ENCODE peak calls at places on chromosomes 4 and X, in four cellular contexts. I is CD4-positive, alpha-beta T cell; Q is brain microvascular endothelial cell; N is testis. K is an unnamed sample.
A peak's percentile ranks its signal among the peaks of the same experiment; 100 is the strongest.

GRCh38 chr4:86582453-86582852 is 11.7 kb upstream of the PTPN13 start:
- DNase-seq in I (no peak), Q (no peak), N (no peak), K (no peak)

GRCh38 chr4:140151700-140152014 is 2.3 kb downstream of the MAML3 start:
- DNase-seq in I (peak; percentile 58), Q (peak; percentile 87), N (peak; percentile 94), K (no peak)

GRCh38 chr4:185211035-185211434 is 1.6 kb downstream of the SNX25 start:
- DNase-seq in I (no peak), Q (no peak), N (peak; percentile 57), K (no peak)

GRCh38 chr4:64385177-64385549 is 24.1 kb downstream of the TECRL start:
- DNase-seq in I (no peak), Q (no peak), N (no peak), K (peak; percentile 34)

GRCh38 chrX:44003975-44004374 is 30.8 kb upstream of the NDP start:
- DNase-seq in I (no peak), Q (no peak), N (no peak), K (no peak)

GRCh38 chrX:129523076-129524055 is at the start of gene SMARCA1:
- DNase-seq in I (no peak), Q (peak; percentile 37), N (peak; percentile 85), K (peak; percentile 77)

GRCh38 chr4:73434311-73434710 is 1.7 kb upstream of the AFP start:
- DNase-seq in I (no peak), Q (no peak), N (no peak), K (no peak)

GRCh38 chr4:86554641-86555040 is 39.5 kb upstream of the PTPN13 start:
- DNase-seq in I (no peak), Q (no peak), N (no peak), K (no peak)

GRCh38 chrX:44264936-44265335 is 78.5 kb downstream of the EFHC2 start:
- DNase-seq in I (no peak), Q (no peak), N (no peak), K (no peak)

GRCh38 chr4:8337083-8337482 is 67.5 kb downstream of the HTRA3 start:
- DNase-seq in I (no peak), Q (no peak), N (no peak), K (no peak)

GRCh38 chrX:47572773-47573333 is 9.4 kb upstream of the TIMP1 start:
- DNase-seq in I (no peak), Q (no peak), N (no peak), K (no peak)

GRCh38 chr4:133156096-133156495 is 7.0 kb downstream of the PCDH10 start:
- DNase-seq in I (no peak), Q (no peak), N (no peak), K (peak; percentile 39)

GRCh38 chrX:20455001-20455400 is 188.3 kb upstream of the RPS6KA3 start:
- DNase-seq in I (no peak), Q (no peak), N (no peak), K (no peak)

GRCh38 chr4:727576-727975 is 21.9 kb downstream of the PCGF3 start:
- DNase-seq in I (no peak), Q (no peak), N (no peak), K (no peak)

GRCh38 chrX:78886550-78886949 is 58.6 kb upstream of the P2RY10 start:
- DNase-seq in I (no peak), Q (no peak), N (no peak), K (no peak)

GRCh38 chrX:77900688-77901087 is 1.4 kb downstream of the COX7B start:
- DNase-seq in I (no peak), Q (no peak), N (no peak), K (no peak)

GRCh38 chr4:109266236-109266635 is 36.2 kb downstream of the COL25A1 start:
- DNase-seq in I (no peak), Q (no peak), N (no peak), K (no peak)

DNA sequence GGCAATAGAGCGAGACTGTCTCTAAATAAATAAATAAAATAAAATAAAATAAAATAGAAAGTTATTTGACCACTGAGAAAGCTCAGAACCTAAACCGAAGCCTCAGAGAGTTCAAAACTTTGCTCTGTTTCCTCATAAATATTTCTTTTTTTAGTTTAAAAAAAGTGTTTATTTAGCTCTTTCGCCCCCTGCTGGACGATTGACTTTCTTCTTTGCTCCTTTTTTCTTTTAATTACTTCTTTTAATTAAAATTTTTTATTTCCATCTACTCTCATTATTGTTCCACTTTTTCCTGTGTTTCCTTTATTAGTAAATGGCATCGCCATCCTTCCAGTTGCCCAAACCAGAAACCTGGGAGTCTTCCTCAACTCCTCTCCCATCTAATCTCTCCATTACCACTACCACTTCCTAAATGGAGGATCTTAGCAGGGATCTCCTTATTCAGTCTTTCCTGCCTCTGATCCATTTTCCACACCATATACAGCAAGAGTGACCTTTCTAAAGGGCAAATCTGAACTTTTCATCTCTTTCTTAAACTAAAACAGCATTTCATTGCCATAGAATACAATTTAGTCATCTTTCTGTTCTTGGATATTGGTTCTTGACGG is 728 bp upstream of the IL13RA2 start:
- DNase-seq in I (no peak), Q (no peak), N (peak; percentile 22), K (no peak)
- TF ChIP-seq CTCF in I (no peak), Q (peak; percentile 32), N (peak; percentile 50), K (peak; percentile 76)

GRCh38 chrX:24515447-24515846 is 50.4 kb downstream of the PDK3 start:
- DNase-seq in I (no peak), Q (peak; percentile 5), N (peak; percentile 36), K (no peak)
- TF ChIP-seq CTCF in I (no peak), Q (peak; percentile 43), N (peak; percentile 14), K (peak; percentile 69)

DNA sequence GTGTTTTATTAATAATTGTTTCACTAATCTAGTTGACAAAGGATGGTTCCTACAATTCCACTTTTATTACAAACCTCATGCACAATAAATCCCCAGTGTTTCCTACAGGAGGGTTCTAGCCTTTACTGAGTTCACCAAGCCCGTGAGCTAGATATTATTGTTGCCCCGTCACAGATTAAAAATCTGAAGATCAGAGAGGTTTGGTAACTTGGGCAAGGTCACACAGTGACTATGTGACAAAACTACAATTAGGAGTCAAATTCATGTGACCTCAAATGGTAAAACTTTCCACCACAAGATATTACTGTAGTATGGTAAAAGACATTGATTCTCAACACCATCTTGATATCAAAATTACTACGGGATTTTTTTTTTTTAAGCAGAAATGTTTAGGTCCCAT is 124.6 kb downstream of the BTC start:
- DNase-seq in I (no peak), Q (no peak), N (no peak), K (no peak)
- TF ChIP-seq CTCF in I (no peak), Q (no peak), N (no peak), K (no peak)

DNA sequence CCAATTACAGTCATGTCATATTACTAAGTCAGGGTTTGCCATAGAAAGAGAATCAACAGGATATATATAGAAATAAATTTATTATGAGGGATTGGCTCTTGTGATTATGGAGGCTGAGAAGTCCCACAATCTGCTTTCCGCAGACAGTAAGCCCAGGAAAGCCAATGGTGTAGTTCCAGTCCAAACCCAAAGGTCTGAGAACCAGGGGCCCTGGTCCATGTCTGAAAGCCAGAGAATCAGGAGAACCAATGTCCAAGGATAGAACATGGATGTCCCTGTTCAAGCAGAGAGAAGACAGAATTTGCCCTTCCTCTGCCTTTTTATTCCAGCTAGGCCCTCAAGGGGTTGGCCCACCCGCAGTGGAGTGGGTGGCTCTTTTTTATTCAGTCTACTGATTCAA is 25.6 kb downstream of the FABP2 start:
- DNase-seq in I (no peak), Q (no peak), N (no peak), K (no peak)
- TF ChIP-seq CTCF in I (no peak), Q (no peak), N (no peak), K (no peak)

GRCh38 chr4:10163296-10163695 is 46.7 kb upstream of the WDR1 start:
- DNase-seq in I (no peak), Q (no peak), N (no peak), K (no peak)

GRCh38 chr4:10167201-10167600 is 50.6 kb upstream of the WDR1 start:
- DNase-seq in I (no peak), Q (no peak), N (no peak), K (no peak)

GRCh38 chr4:10161840-10162239 is 45.2 kb upstream of the WDR1 start:
- DNase-seq in I (peak; percentile 4), Q (no peak), N (no peak), K (no peak)

GRCh38 chr4:10162341-10163000 is 45.9 kb upstream of the WDR1 start:
- DNase-seq in I (no peak), Q (no peak), N (no peak), K (no peak)

DNA sequence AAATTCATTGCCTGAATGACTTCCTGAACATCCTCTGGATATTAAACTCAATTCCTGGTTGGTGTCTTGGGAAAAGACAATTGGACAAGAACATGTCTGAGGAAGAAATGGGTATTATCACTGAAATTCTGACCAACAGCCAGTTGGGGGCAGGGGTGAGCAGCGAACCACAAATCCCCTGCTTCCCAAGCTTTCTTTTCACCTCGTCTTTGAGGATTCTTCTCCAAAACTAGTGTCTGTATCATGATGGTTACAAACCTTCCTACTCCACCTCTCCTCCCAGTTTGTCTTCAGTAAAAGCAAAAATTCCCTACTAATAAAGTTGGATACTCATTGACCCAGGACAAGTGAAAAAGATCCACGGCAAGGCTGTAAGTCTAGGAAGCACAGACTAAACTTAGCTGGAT is 48.3 kb upstream of the WDR1 start:
- DNase-seq in I (no peak), Q (peak; percentile 24), N (peak; percentile 50), K (no peak)
- TF ChIP-seq CTCF in I (peak; percentile 61), Q (peak; percentile 73), N (peak; percentile 41), K (peak; percentile 79)

DNA sequence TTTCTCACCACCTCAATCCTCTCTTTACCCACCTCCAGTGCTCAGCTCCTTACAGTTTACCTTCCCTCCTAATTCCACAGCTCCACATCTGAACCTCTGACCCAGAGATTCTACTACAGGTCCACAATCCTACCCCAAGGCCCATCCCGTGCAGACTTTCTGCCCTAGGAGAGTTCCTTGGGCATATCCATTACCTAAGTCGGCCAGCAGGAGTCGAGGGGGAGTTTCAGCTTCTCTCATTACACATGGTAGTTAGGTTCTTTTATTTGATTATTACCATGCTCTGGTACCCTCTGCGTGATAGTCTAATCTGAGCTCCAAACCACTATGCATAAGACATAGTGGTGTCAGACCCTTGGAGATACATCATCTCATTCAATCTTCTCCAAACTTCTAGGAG is 117.9 kb downstream of the SH3RF1 start:
- DNase-seq in I (no peak), Q (no peak), N (no peak), K (no peak)
- TF ChIP-seq CTCF in I (no peak), Q (peak; percentile 45), N (no peak), K (peak; percentile 26)

DNA sequence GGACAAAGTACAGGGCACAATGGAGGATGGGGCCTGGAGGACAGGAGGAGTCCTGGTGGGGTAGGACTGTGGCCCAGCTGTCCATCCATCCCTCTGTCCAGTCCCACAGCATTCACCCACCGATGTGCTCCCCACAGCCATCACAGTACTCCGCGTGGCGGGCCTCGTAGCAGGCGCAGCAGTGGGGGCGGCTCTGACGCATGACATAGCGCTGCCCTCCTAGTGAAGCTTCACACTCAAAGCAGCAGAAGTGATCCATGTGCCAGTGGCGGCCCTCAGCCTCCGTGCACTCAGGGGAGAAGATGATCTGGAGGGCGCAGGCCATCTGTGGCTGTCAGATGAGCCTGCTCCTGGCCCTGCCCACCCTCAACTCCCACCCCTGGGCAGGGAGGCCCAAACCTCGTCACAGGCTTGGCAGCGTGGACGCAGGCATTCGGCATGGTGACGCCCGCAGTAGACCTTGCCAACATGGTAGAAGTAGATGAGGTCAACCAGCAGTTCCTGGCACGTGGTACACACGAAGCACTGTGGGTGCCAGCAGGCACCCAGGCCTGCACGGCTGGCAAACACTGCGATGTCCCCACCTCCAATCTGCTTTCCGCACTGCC is 6.3 kb downstream of the PLP2 start:
- DNase-seq in I (no peak), Q (no peak), N (no peak), K (no peak)
- TF ChIP-seq CTCF in I (no peak), Q (no peak), N (no peak), K (no peak)

K was measured in type B pancreatic cell.